ENCODE peak calls at places on chromosomes 3 and 15, in seven cellular contexts. One of them, this sample, is unnamed.

GRCh38 chr3:45604999-45605398 is 10.4 kb downstream of the LIMD1 start:
- DNase-seq in EL: no peak
- DNase-seq in GM19239: no peak
- DNase-seq in stimulated activated CD4-positive, alpha-beta T cell treated with anti-CD3 and anti-CD28 coated beads, Interleukin-4, amount 100 ng/mL, for 48 hours: no peak
- DNase-seq in adrenal gland: no peak
- DNase-seq in NCI-H1092 treated with DMSO at 0.1 percent for 48 hours: no peak
- DNase-seq in heart left ventricle: no peak
- DNase-seq in this sample: no peak

GRCh38 chr3:64022451-64023186 is 675 bp downstream of the PSMD6 start:
- DNase-seq in GM19239: no peak
- DNase-seq in EL: no peak
- DNase-seq in stimulated activated CD4-positive, alpha-beta T cell treated with anti-CD3 and anti-CD28 coated beads, Interleukin-4, amount 100 ng/mL, for 48 hours: no peak
- DNase-seq in NCI-H1092 treated with DMSO at 0.1 percent for 48 hours: no peak
- DNase-seq in heart left ventricle: no peak
- DNase-seq in adrenal gland: peak
- DNase-seq in this sample: no peak

GRCh38 chr3:119690043-119690656 is 12.7 kb upstream of the CFAP91 start:
- DNase-seq in EL: peak
- DNase-seq in GM19239: no peak
- DNase-seq in heart left ventricle: no peak
- DNase-seq in NCI-H1092 treated with DMSO at 0.1 percent for 48 hours: no peak
- DNase-seq in adrenal gland: no peak
- DNase-seq in stimulated activated CD4-positive, alpha-beta T cell treated with anti-CD3 and anti-CD28 coated beads, Interleukin-4, amount 100 ng/mL, for 48 hours: no peak
- DNase-seq in this sample: no peak

GRCh38 chr3:110811050-110811449 is 260.6 kb upstream of the NECTIN3 start:
- DNase-seq in adrenal gland: no peak
- DNase-seq in heart left ventricle: no peak
- DNase-seq in GM19239: no peak
- DNase-seq in NCI-H1092 treated with DMSO at 0.1 percent for 48 hours: no peak
- DNase-seq in stimulated activated CD4-positive, alpha-beta T cell treated with anti-CD3 and anti-CD28 coated beads, Interleukin-4, amount 100 ng/mL, for 48 hours: no peak
- DNase-seq in EL: no peak
- DNase-seq in this sample: no peak

GRCh38 chr3:16614033-16615031 is 9.1 kb upstream of the DAZL start:
- DNase-seq in NCI-H1092 treated with DMSO at 0.1 percent for 48 hours: no peak
- DNase-seq in heart left ventricle: no peak
- DNase-seq in EL: no peak
- DNase-seq in GM19239: no peak
- DNase-seq in adrenal gland: no peak
- DNase-seq in stimulated activated CD4-positive, alpha-beta T cell treated with anti-CD3 and anti-CD28 coated beads, Interleukin-4, amount 100 ng/mL, for 48 hours: no peak
- DNase-seq in this sample: no peak

GRCh38 chr3:140758791-140759444 is 81.1 kb downstream of the TRIM42 start:
- DNase-seq in heart left ventricle: no peak
- DNase-seq in EL: no peak
- DNase-seq in stimulated activated CD4-positive, alpha-beta T cell treated with anti-CD3 and anti-CD28 coated beads, Interleukin-4, amount 100 ng/mL, for 48 hours: no peak
- DNase-seq in adrenal gland: no peak
- DNase-seq in NCI-H1092 treated with DMSO at 0.1 percent for 48 hours: no peak
- DNase-seq in GM19239: no peak
- DNase-seq in this sample: no peak

GRCh38 chr15:62708470-62708869 is 334.1 kb upstream of the TPM1 start:
- DNase-seq in heart left ventricle: no peak
- DNase-seq in NCI-H1092 treated with DMSO at 0.1 percent for 48 hours: no peak
- DNase-seq in stimulated activated CD4-positive, alpha-beta T cell treated with anti-CD3 and anti-CD28 coated beads, Interleukin-4, amount 100 ng/mL, for 48 hours: no peak
- DNase-seq in adrenal gland: no peak
- DNase-seq in EL: no peak
- DNase-seq in GM19239: no peak
- DNase-seq in this sample: no peak

GRCh38 chr15:64305261-64305660 is 50.7 kb downstream of the CSNK1G1 start:
- DNase-seq in heart left ventricle: no peak
- DNase-seq in stimulated activated CD4-positive, alpha-beta T cell treated with anti-CD3 and anti-CD28 coated beads, Interleukin-4, amount 100 ng/mL, for 48 hours: no peak
- DNase-seq in adrenal gland: no peak
- DNase-seq in EL: no peak
- DNase-seq in NCI-H1092 treated with DMSO at 0.1 percent for 48 hours: no peak
- DNase-seq in GM19239: no peak
- DNase-seq in this sample: no peak

GRCh38 chr3:72418856-72419255 is 429.4 kb downstream of the SHQ1 start:
- DNase-seq in EL: no peak
- DNase-seq in NCI-H1092 treated with DMSO at 0.1 percent for 48 hours: no peak
- DNase-seq in heart left ventricle: no peak
- DNase-seq in adrenal gland: no peak
- DNase-seq in stimulated activated CD4-positive, alpha-beta T cell treated with anti-CD3 and anti-CD28 coated beads, Interleukin-4, amount 100 ng/mL, for 48 hours: no peak
- DNase-seq in GM19239: no peak
- DNase-seq in this sample: no peak

GRCh38 chr3:111923095-111923771 is 55.6 kb upstream of the ABHD10 start:
- DNase-seq in heart left ventricle: no peak
- DNase-seq in NCI-H1092 treated with DMSO at 0.1 percent for 48 hours: no peak
- DNase-seq in adrenal gland: no peak
- DNase-seq in stimulated activated CD4-positive, alpha-beta T cell treated with anti-CD3 and anti-CD28 coated beads, Interleukin-4, amount 100 ng/mL, for 48 hours: no peak
- DNase-seq in EL: peak
- DNase-seq in GM19239: no peak
- DNase-seq in this sample: no peak

GRCh38 chr15:70269331-70269911 is 171.7 kb upstream of the TLE3 start:
- DNase-seq in adrenal gland: no peak
- DNase-seq in heart left ventricle: peak
- DNase-seq in GM19239: no peak
- DNase-seq in stimulated activated CD4-positive, alpha-beta T cell treated with anti-CD3 and anti-CD28 coated beads, Interleukin-4, amount 100 ng/mL, for 48 hours: no peak
- DNase-seq in EL: no peak
- DNase-seq in NCI-H1092 treated with DMSO at 0.1 percent for 48 hours: no peak
- DNase-seq in this sample: no peak

GRCh38 chr3:195738274-195739044 is 17.7 kb downstream of the MUC20 start:
- DNase-seq in GM19239: no peak
- DNase-seq in EL: no peak
- DNase-seq in adrenal gland: no peak
- DNase-seq in stimulated activated CD4-positive, alpha-beta T cell treated with anti-CD3 and anti-CD28 coated beads, Interleukin-4, amount 100 ng/mL, for 48 hours: no peak
- DNase-seq in heart left ventricle: no peak
- DNase-seq in NCI-H1092 treated with DMSO at 0.1 percent for 48 hours: no peak
- DNase-seq in this sample: no peak

GRCh38 chr3:119834754-119835365 is 53.0 kb downstream of the NR1I2 start:
- DNase-seq in heart left ventricle: no peak
- DNase-seq in NCI-H1092 treated with DMSO at 0.1 percent for 48 hours: no peak
- DNase-seq in EL: no peak
- DNase-seq in adrenal gland: no peak
- DNase-seq in GM19239: no peak
- DNase-seq in stimulated activated CD4-positive, alpha-beta T cell treated with anti-CD3 and anti-CD28 coated beads, Interleukin-4, amount 100 ng/mL, for 48 hours: no peak
- DNase-seq in this sample: no peak

GRCh38 chr15:55907797-55908196 is 85.6 kb downstream of the NEDD4 start:
- DNase-seq in adrenal gland: no peak
- DNase-seq in heart left ventricle: no peak
- DNase-seq in EL: peak
- DNase-seq in GM19239: no peak
- DNase-seq in stimulated activated CD4-positive, alpha-beta T cell treated with anti-CD3 and anti-CD28 coated beads, Interleukin-4, amount 100 ng/mL, for 48 hours: no peak
- DNase-seq in NCI-H1092 treated with DMSO at 0.1 percent for 48 hours: no peak
- DNase-seq in this sample: no peak

GRCh38 chr15:80936288-80937078 is 53.1 kb downstream of the MESD start:
- DNase-seq in NCI-H1092 treated with DMSO at 0.1 percent for 48 hours: no peak
- DNase-seq in heart left ventricle: no peak
- DNase-seq in stimulated activated CD4-positive, alpha-beta T cell treated with anti-CD3 and anti-CD28 coated beads, Interleukin-4, amount 100 ng/mL, for 48 hours: no peak
- DNase-seq in adrenal gland: no peak
- DNase-seq in GM19239: no peak
- DNase-seq in EL: no peak
- DNase-seq in this sample: no peak

GRCh38 chr15:71116942-71117341 is 1.7 kb downstream of the THSD4 start:
- DNase-seq in NCI-H1092 treated with DMSO at 0.1 percent for 48 hours: no peak
- DNase-seq in GM19239: no peak
- DNase-seq in adrenal gland: no peak
- DNase-seq in EL: no peak
- DNase-seq in heart left ventricle: peak
- DNase-seq in stimulated activated CD4-positive, alpha-beta T cell treated with anti-CD3 and anti-CD28 coated beads, Interleukin-4, amount 100 ng/mL, for 48 hours: no peak
- DNase-seq in this sample: no peak

GRCh38 chr3:49906004-49906860 is 2.6 kb upstream of the MST1R start:
- DNase-seq in stimulated activated CD4-positive, alpha-beta T cell treated with anti-CD3 and anti-CD28 coated beads, Interleukin-4, amount 100 ng/mL, for 48 hours: peak
- DNase-seq in GM19239: peak
- DNase-seq in heart left ventricle: no peak
- DNase-seq in NCI-H1092 treated with DMSO at 0.1 percent for 48 hours: peak
- DNase-seq in adrenal gland: peak
- DNase-seq in EL: peak
- DNase-seq in this sample: no peak

GRCh38 chr15:51366071-51366470 is 24.6 kb downstream of the GLDN start:
- DNase-seq in EL: no peak
- DNase-seq in stimulated activated CD4-positive, alpha-beta T cell treated with anti-CD3 and anti-CD28 coated beads, Interleukin-4, amount 100 ng/mL, for 48 hours: no peak
- DNase-seq in GM19239: no peak
- DNase-seq in heart left ventricle: no peak
- DNase-seq in NCI-H1092 treated with DMSO at 0.1 percent for 48 hours: no peak
- DNase-seq in adrenal gland: no peak
- DNase-seq in this sample: no peak

GRCh38 chr3:117921908-117922456 is 1112.7 kb downstream of the IGSF11 start:
- DNase-seq in adrenal gland: no peak
- DNase-seq in GM19239: no peak
- DNase-seq in EL: no peak
- DNase-seq in NCI-H1092 treated with DMSO at 0.1 percent for 48 hours: peak
- DNase-seq in heart left ventricle: no peak
- DNase-seq in stimulated activated CD4-positive, alpha-beta T cell treated with anti-CD3 and anti-CD28 coated beads, Interleukin-4, amount 100 ng/mL, for 48 hours: no peak
- DNase-seq in this sample: no peak

GRCh38 chr15:101206173-101206572 is 45.7 kb downstream of the CHSY1 start:
- DNase-seq in adrenal gland: peak
- DNase-seq in EL: peak
- DNase-seq in GM19239: no peak
- DNase-seq in stimulated activated CD4-positive, alpha-beta T cell treated with anti-CD3 and anti-CD28 coated beads, Interleukin-4, amount 100 ng/mL, for 48 hours: peak
- DNase-seq in heart left ventricle: no peak
- DNase-seq in NCI-H1092 treated with DMSO at 0.1 percent for 48 hours: no peak
- DNase-seq in this sample: no peak

GRCh38 chr15:100810831-100811230 is 68.8 kb upstream of the ALDH1A3 start:
- DNase-seq in GM19239: no peak
- DNase-seq in stimulated activated CD4-positive, alpha-beta T cell treated with anti-CD3 and anti-CD28 coated beads, Interleukin-4, amount 100 ng/mL, for 48 hours: no peak
- DNase-seq in adrenal gland: no peak
- DNase-seq in heart left ventricle: no peak
- DNase-seq in EL: no peak
- DNase-seq in NCI-H1092 treated with DMSO at 0.1 percent for 48 hours: no peak
- DNase-seq in this sample: no peak

GRCh38 chr15:40439461-40440299 is 1.1 kb upstream of the BAHD1 start:
- DNase-seq in NCI-H1092 treated with DMSO at 0.1 percent for 48 hours: peak
- DNase-seq in heart left ventricle: peak
- DNase-seq in GM19239: no peak
- DNase-seq in adrenal gland: peak
- DNase-seq in EL: peak
- DNase-seq in stimulated activated CD4-positive, alpha-beta T cell treated with anti-CD3 and anti-CD28 coated beads, Interleukin-4, amount 100 ng/mL, for 48 hours: peak
- DNase-seq in this sample: peak

GRCh38 chr15:91862891-91863520 is 9.5 kb downstream of the SLCO3A1 start:
- DNase-seq in NCI-H1092 treated with DMSO at 0.1 percent for 48 hours: no peak
- DNase-seq in GM19239: no peak
- DNase-seq in EL: no peak
- DNase-seq in heart left ventricle: no peak
- DNase-seq in adrenal gland: no peak
- DNase-seq in stimulated activated CD4-positive, alpha-beta T cell treated with anti-CD3 and anti-CD28 coated beads, Interleukin-4, amount 100 ng/mL, for 48 hours: no peak
- DNase-seq in this sample: no peak

GRCh38 chr15:53197426-53197839 is 407.3 kb upstream of the ONECUT1 start:
- DNase-seq in NCI-H1092 treated with DMSO at 0.1 percent for 48 hours: peak
- DNase-seq in stimulated activated CD4-positive, alpha-beta T cell treated with anti-CD3 and anti-CD28 coated beads, Interleukin-4, amount 100 ng/mL, for 48 hours: peak
- DNase-seq in heart left ventricle: peak
- DNase-seq in EL: peak
- DNase-seq in adrenal gland: peak
- DNase-seq in GM19239: peak
- DNase-seq in this sample: peak